ENCODE peak calls at places on chromosome 2, in eight cellular contexts. H is esophagus squamous epithelium, N is K562, O is H1, W is heart left ventricle, P is tibial nerve, I is A549, V is HCT116. K is an unnamed sample.

GRCh38 chr2:12096425-12096824 is 350.0 kb downstream of the LPIN1 start:
- DNase-seq in N (no peak), P (no peak), W (no peak), H (no peak), I (no peak), O (peak; percentile 34), V (no peak), K (no peak)

GRCh38 chr2:47867205-47867604 is 39.1 kb downstream of the FBXO11 start:
- DNase-seq in P (no peak), V (peak; percentile 31), O (no peak), N (no peak), W (peak; percentile 35), H (no peak), I (peak; percentile 24), K (peak; percentile 17)

GRCh38 chr2:10688921-10689807 is 611 bp downstream of the NOL10 start:
- DNase-seq in I (no peak), O (no peak), V (no peak), H (no peak), W (peak; percentile 47), N (no peak), P (no peak), K (peak; percentile 25)

GRCh38 chr2:41598161-41598894 is 449.5 kb upstream of the PKDCC start:
- DNase-seq in I (no peak), P (peak; percentile 35), H (no peak), W (peak; percentile 30), O (no peak), N (no peak), V (no peak), K (no peak)

GRCh38 chr2:107927034-107927534 is 59.2 kb upstream of the SLC5A7 start:
- DNase-seq in H (no peak), I (no peak), V (no peak), O (no peak), P (no peak), W (no peak), N (no peak), K (no peak)

GRCh38 chr2:109346601-109347228 is 217.7 kb downstream of the SH3RF3 start:
- DNase-seq in I (no peak), O (no peak), N (no peak), W (no peak), V (no peak), P (no peak), H (no peak), K (no peak)

GRCh38 chr2:158599609-158600008 is 142.9 kb downstream of the PKP4 start:
- DNase-seq in W (no peak), N (no peak), V (no peak), P (no peak), I (no peak), H (no peak), O (no peak), K (no peak)

GRCh38 chr2:223811757-223812156 is 25.6 kb downstream of the AP1S3 start:
- DNase-seq in I (no peak), H (no peak), N (no peak), W (no peak), P (no peak), O (no peak), V (no peak), K (no peak)

GRCh38 chr2:232393556-232393955 is 13.1 kb upstream of the ALPG start:
- DNase-seq in H (no peak), O (no peak), V (no peak), W (no peak), N (no peak), I (no peak), P (no peak), K (no peak)

GRCh38 chr2:47771211-47771610 is 11.7 kb upstream of the MSH6 start:
- DNase-seq in O (no peak), W (no peak), H (no peak), P (no peak), N (peak; percentile 37), I (peak; percentile 87), V (peak; percentile 83), K (peak; percentile 71)

GRCh38 chr2:138329591-138329990 is 172.0 kb upstream of the SPOPL start:
- DNase-seq in P (no peak), W (no peak), V (no peak), I (no peak), H (no peak), O (no peak), N (no peak), K (no peak)

DNA sequence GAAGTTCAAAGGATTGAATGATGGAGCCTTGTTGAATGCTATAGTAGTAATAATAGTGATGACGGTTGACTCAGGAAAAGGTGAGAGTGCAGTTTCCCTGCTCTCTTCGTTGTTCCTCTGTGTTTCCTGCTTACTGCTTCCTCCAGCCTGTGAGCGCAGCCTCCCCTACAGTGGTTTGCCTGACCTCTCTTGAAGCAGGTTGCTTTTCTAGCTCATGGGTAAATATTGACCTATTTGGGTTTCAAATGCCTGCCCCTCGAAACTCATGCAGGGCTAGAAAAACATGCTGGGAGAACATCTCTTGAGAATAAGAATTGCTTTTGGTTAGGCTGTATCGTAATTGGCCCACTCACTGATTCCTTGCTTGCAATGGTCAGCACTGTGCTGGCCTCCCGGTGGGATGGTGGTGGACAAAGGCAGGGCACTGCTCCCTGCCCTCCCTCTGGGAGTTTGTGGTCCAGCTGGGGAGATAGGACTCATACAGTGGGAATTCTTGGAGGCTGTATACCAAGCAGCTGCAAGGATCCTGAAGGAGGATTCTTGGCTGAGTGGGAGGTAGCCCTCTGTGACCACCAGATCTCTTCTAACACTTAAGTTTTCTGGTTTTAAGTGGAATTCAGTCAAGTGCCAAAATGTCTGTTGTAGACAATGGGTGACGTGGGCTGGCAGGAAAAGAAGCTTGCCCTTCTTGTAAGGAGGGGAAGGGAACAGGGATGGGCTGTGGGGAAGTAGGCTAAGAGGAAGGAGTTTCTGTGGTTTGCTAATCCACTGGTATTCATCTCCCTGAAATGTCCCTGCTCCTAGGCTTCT is 5.4 kb upstream of the RNF181 start:
- DNase-seq in H (no peak), N (no peak), I (no peak), P (no peak), O (no peak), V (no peak), W (peak; percentile 66), K (peak; percentile 69)
- TF ChIP-seq POLR2A in H (no peak), N (no peak), I (no peak), P (no peak), O (no peak), V (no peak), W (no peak), K (no peak)

DNA sequence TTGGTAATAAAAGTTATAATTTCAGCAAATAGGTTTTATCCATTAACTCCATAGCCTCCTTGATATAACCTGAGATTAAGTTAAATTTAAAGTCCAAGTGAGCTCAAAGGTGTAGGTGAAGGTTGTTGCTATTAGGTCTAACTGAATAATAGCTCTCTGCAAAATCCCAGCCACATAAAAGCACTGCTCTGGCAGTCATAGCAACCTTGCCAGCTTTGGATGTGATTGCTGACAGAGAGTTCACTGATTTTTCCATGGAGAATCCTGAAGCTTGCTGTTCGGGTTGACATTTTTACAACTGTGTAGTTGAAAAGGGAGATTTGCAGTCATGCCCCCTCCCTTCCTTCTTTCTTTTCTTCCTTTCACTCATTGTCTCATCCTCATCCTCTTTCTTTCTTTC is 194.1 kb downstream of the LRRTM4 start:
- DNase-seq in I (no peak), W (no peak), P (no peak), V (no peak), H (no peak), N (no peak), O (no peak), K (no peak)
- TF ChIP-seq POLR2A in I (no peak), W (no peak), P (no peak), V (no peak), H (no peak), N (no peak), O (no peak), K (no peak)

GRCh38 chr2:191209346-191209745 is 35.9 kb upstream of the MYO1B start:
- DNase-seq in V (no peak), H (no peak), N (no peak), W (no peak), I (no peak), P (no peak), O (no peak), K (no peak)

GRCh38 chr2:191202209-191202721 is 42.9 kb upstream of the MYO1B start:
- DNase-seq in I (no peak), O (no peak), W (no peak), V (no peak), H (no peak), N (no peak), P (no peak), K (peak; percentile 15)

GRCh38 chr2:191204443-191204842 is 40.8 kb upstream of the MYO1B start:
- DNase-seq in O (no peak), N (no peak), H (no peak), V (no peak), W (no peak), I (no peak), P (no peak), K (no peak)

GRCh38 chr2:191202881-191203397 is 42.3 kb upstream of the MYO1B start:
- DNase-seq in P (no peak), O (no peak), N (no peak), V (no peak), H (no peak), W (peak; percentile 41), I (no peak), K (no peak)

DNA sequence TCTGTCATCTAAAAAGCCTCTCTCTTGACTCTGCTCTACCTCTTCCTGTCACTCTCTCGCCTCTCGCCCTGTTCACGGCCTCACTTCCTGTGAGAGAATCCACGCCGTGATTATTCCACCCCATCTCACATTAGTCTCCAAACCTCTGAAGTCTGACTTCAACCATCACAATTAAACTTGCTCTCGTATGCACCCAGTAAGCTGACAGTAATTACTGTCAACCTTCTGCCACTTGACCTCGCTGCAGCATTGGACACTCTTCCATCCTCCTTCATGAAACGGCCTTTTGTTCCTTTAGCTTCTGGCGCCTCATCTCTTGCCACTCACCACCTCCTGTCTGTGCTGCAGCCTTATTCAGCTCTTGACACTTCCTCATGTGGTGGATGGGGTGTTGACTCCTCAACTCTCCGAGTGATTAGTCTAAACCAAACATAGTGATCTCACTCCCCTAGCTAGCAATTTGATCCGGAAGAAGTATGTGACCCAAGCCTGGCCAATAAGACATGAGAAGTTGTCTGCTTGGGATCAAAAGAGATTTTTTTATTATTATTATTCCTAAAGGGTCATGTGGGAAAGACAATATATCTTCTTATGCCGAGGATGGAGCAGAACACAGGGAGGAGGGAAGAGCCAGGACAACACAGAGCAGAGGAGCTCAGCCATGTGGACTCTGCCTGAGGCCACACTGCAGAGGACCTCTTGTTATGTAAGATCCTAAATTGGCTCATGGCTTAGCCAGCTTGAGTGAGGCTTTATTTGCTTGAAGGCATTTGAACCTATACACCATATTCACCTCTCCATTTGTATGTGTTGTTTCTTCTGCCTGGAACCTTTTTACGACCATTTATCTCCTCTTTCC is 38.4 kb upstream of the MYO1B start:
- DNase-seq in W (no peak), O (no peak), P (no peak), I (no peak), H (no peak), V (no peak), N (no peak), K (no peak)
- TF ChIP-seq POLR2A in W (no peak), O (no peak), P (no peak), I (no peak), H (no peak), V (no peak), N (no peak), K (no peak)

DNA sequence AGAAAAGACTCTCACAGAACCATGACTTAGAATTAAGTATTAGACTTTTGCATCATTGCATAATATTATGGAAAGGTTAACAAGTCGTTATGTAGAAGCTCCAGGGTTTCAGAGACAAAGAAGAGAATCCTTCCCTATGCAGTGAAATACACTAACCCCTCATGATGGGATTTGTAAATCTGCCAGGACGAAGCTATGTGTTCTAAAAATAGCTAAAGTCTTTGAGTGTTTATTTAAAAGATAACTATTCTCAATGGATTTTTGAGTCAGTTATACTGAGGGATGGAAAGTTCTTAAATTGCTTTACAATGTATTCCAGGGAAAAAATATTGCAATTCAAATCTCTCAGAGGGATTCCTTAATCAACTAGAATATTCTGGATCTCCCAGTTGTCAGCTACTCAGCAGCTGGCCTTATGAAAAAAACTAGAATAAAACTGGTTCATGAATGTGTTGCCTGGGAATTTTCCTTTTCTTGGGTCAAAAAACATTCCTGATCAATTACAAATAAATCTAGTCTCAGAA is 312.3 kb downstream of the PLCL1 start:
- DNase-seq in W (no peak), P (no peak), I (no peak), H (no peak), O (no peak), N (no peak), V (no peak), K (no peak)
- TF ChIP-seq POLR2A in W (no peak), P (no peak), I (no peak), H (no peak), O (no peak), N (no peak), V (no peak), K (no peak)

K was measured in H54.